ENCODE peak calls at places on chromosomes 1 and 21, in nine cellular contexts. D, A, X, B, J, E, C, V and Y are unnamed samples.

GRCh38 chr1:212237651-212238050 is 47.6 kb upstream of the PPP2R5A start:
- DNase-seq in E (no peak), C (no peak), D (no peak), B (peak; percentile 48), V (no peak), X (no peak), A (no peak), J (no peak), Y (no peak)

GRCh38 chr1:79785964-79786363 is 779.4 kb upstream of the ADGRL4 start:
- DNase-seq in D (no peak), X (no peak), A (no peak), B (no peak), E (no peak), C (no peak), J (no peak), V (no peak), Y (no peak)

GRCh38 chr1:228530951-228531731 is 44.0 kb downstream of the RNF187 start:
- DNase-seq in C (no peak), B (no peak), E (no peak), X (no peak), A (no peak), J (no peak), D (no peak), V (no peak), Y (no peak)

GRCh38 chr1:108877858-108878257 is 1.1 kb downstream of the GPSM2 start:
- DNase-seq in X (no peak), V (no peak), C (no peak), B (no peak), D (no peak), E (peak; percentile 46), J (no peak), A (no peak), Y (no peak)

GRCh38 chr1:8430476-8430875 is 112.6 kb downstream of the SLC45A1 start:
- DNase-seq in B (no peak), J (no peak), A (no peak), C (no peak), V (no peak), E (no peak), X (no peak), D (no peak), Y (peak; percentile 48)

GRCh38 chr1:216346521-216346920 is 76.7 kb downstream of the USH2A start:
- DNase-seq in A (no peak), C (no peak), E (peak; percentile 5), B (no peak), D (no peak), V (no peak), X (no peak), J (no peak), Y (no peak)

GRCh38 chr1:91151702-91152101 is 129.9 kb upstream of the ZNF644 start:
- DNase-seq in V (no peak), A (no peak), E (no peak), D (no peak), X (no peak), B (no peak), C (no peak), J (no peak), Y (no peak)

GRCh38 chr1:39890267-39890666 is 7.0 kb upstream of the TRIT1 start:
- DNase-seq in V (no peak), B (no peak), E (no peak), J (no peak), C (no peak), A (no peak), D (peak; percentile 77), X (no peak), Y (no peak)

GRCh38 chr21:27793901-27794300 is 827.0 kb upstream of the ADAMTS5 start:
- DNase-seq in A (no peak), D (no peak), V (no peak), X (no peak), E (no peak), C (no peak), B (no peak), J (no peak), Y (no peak)

GRCh38 chr1:206713070-206713469 is 28.4 kb downstream of the MAPKAPK2 start:
- DNase-seq in A (no peak), B (no peak), D (peak; percentile 55), E (no peak), C (no peak), X (no peak), J (no peak), V (no peak), Y (no peak)

GRCh38 chr1:212124891-212125582 is 89.5 kb downstream of the DTL start:
- DNase-seq in V (no peak), C (no peak), D (peak; percentile 84), X (no peak), A (no peak), E (peak; percentile 30), J (no peak), B (peak; percentile 12), Y (no peak)

GRCh38 chr21:43370091-43370658 is 56.8 kb downstream of the SIK1 start:
- DNase-seq in D (no peak), V (no peak), C (no peak), B (no peak), A (no peak), J (no peak), E (no peak), X (no peak), Y (no peak)

GRCh38 chr1:156095906-156096508 is 13.7 kb upstream of the MEX3A start:
- DNase-seq in X (no peak), E (no peak), D (no peak), J (no peak), B (no peak), V (no peak), C (no peak), A (no peak), Y (no peak)

GRCh38 chr1:156098782-156099181 is 15.7 kb upstream of the LMNA start:
- DNase-seq in C (no peak), J (no peak), D (no peak), B (no peak), X (no peak), A (no peak), E (no peak), V (no peak), Y (no peak)

GRCh38 chr1:156099282-156099681 is 15.2 kb upstream of the LMNA start:
- DNase-seq in A (no peak), E (no peak), V (no peak), C (no peak), X (no peak), D (no peak), J (no peak), B (no peak), Y (no peak)

GRCh38 chr1:156097499-156098178 is 15.4 kb upstream of the MEX3A start:
- DNase-seq in C (no peak), J (no peak), B (no peak), X (no peak), A (no peak), E (no peak), V (no peak), D (no peak), Y (no peak)

DNA sequence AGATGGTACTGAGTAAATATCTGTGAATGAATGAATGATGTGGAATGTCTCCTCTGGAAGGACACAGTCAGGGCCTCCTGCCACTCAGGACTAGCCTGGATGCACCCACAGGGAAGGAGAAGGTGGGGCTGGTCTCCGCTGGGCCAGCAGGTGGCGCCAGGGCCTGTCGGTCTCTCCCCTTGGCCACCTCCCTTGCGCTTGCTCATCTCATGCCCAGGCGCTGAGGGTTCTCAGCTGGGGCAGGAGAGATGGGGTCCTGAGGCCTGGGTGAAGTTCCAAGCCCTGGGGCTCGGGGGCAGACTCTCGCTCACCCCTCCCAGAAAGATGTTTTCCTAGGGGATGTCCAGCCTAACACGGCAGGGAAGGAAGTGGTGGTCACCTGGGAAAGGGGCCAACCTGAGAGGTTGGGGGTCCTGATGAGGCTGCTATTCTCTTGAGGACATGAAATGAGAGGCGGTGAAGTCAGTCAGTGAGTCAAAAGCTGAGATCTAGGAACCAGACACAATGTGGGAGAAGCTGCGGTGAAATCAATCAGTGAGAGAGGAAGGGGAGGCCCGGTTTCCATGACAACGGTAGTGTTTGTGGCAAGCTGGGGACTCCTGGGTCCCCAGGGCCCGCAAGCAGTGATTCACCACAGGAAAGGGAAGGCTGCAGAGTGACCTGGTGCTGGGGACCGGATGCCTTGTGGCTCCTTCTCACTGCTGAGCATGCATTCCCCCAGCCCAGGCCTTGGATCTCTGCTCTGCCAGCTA is 14.6 kb upstream of the MEX3A start:
- DNase-seq in A (peak; percentile 93), V (peak; percentile 74), C (peak; percentile 91), J (no peak), B (peak; percentile 91), E (peak; percentile 88), D (peak; percentile 89), X (peak; percentile 91), Y (peak; percentile 72)
- H3K4me3 ChIP-seq in A (no peak overlapping the region), V (peak overlapping the region; percentile 7), C (no peak overlapping the region), J (peak overlapping the region; percentile 3), B (no peak overlapping the region), E (no peak overlapping the region), D (no peak overlapping the region), X (peak overlapping the region; percentile 27), Y (no peak overlapping the region)

GRCh38 chr1:50416553-50417453 is 6.4 kb downstream of the DMRTA2 start:
- DNase-seq in V (no peak), A (no peak), X (no peak), D (no peak), E (no peak), C (peak; percentile 95), B (no peak), J (no peak), Y (no peak)
- H3K4me3 ChIP-seq in V (no peak overlapping the region), A (no peak overlapping the region), X (no peak overlapping the region), D (no peak overlapping the region), E (no peak overlapping the region), C (peak overlapping the region; percentile 52), B (no peak overlapping the region), J (no peak overlapping the region), Y (no peak overlapping the region)

GRCh38 chr1:114492978-114493377 is 18.0 kb downstream of the TRIM33 start:
- DNase-seq in B (no peak), A (no peak), C (no peak), D (no peak), X (no peak), E (no peak), V (no peak), J (no peak), Y (peak; percentile 32)
- H3K4me3 ChIP-seq in B (no peak overlapping the region), A (no peak overlapping the region), C (no peak overlapping the region), D (no peak overlapping the region), X (no peak overlapping the region), E (no peak overlapping the region), V (no peak overlapping the region), J (no peak overlapping the region), Y (no peak overlapping the region)

GRCh38 chr1:64483711-64484454 is 14.0 kb downstream of the CACHD1 start:
- DNase-seq in V (no peak), B (no peak), X (no peak), A (no peak), E (no peak), C (peak; percentile 76), J (no peak), D (no peak), Y (no peak)

GRCh38 chr1:64486193-64486592 is 16.3 kb downstream of the CACHD1 start:
- DNase-seq in X (no peak), B (no peak), D (no peak), E (no peak), J (no peak), A (no peak), C (no peak), V (no peak), Y (no peak)

GRCh38 chr1:64482720-64483119 is 12.8 kb downstream of the CACHD1 start:
- DNase-seq in C (no peak), A (no peak), J (no peak), B (no peak), X (no peak), D (no peak), E (no peak), V (no peak), Y (no peak)

GRCh38 chr1:64487061-64487460 is 17.1 kb downstream of the CACHD1 start:
- DNase-seq in X (no peak), D (no peak), C (peak; percentile 68), A (no peak), B (no peak), V (no peak), J (no peak), E (no peak), Y (no peak)

GRCh38 chr1:64484651-64485050 is 14.7 kb downstream of the CACHD1 start:
- DNase-seq in D (no peak), C (no peak), A (no peak), X (no peak), V (no peak), E (no peak), J (no peak), B (no peak), Y (no peak)
- H3K4me3 ChIP-seq in D (no peak overlapping the region), C (no peak overlapping the region), A (no peak overlapping the region), X (no peak overlapping the region), V (no peak overlapping the region), E (no peak overlapping the region), J (no peak overlapping the region), B (no peak overlapping the region), Y (no peak overlapping the region)